ENCODE peak calls at places on chromosomes 6 and 20, in eight cellular contexts. J is GM13977, A is BJ, M is progenitor cell of endocrine pancreas, E is astrocyte of the cerebellum, O is WTC11, H is PC-9, Q is GM10248. Z is an unnamed sample.

GRCh38 chr6:167825759-167826229 is 917 bp upstream of the AFDN start:
- DNase-seq in J (peak), M (peak), E (no peak), A (no peak), Q (no peak), H (peak), O (peak), Z (peak)

GRCh38 chr20:3553663-3554062 is 82.8 kb downstream of the ATRN start:
- DNase-seq in A (no peak), E (no peak), J (no peak), Q (no peak), H (no peak), M (no peak), O (no peak), Z (no peak)

GRCh38 chr6:85460154-85460950 is 10.5 kb downstream of the NT5E start:
- DNase-seq in A (no peak), Q (no peak), J (no peak), O (no peak), E (no peak), M (no peak), H (no peak), Z (no peak)

GRCh38 chr6:19052219-19052618 is 665.1 kb downstream of the RNF144B start:
- DNase-seq in M (no peak), Q (no peak), J (no peak), E (peak), A (no peak), H (no peak), O (no peak), Z (no peak)

GRCh38 chr6:6707143-6707542 is 118.6 kb downstream of the LY86 start:
- DNase-seq in H (no peak), O (no peak), A (no peak), E (no peak), J (no peak), M (no peak), Q (no peak), Z (no peak)

GRCh38 chr20:56592211-56592610 is 36.9 kb upstream of the TFAP2C start:
- DNase-seq in M (no peak), A (no peak), E (no peak), H (peak), O (no peak), Q (no peak), J (no peak), Z (no peak)

GRCh38 chr6:57190140-57190539 is 18.0 kb downstream of the BAG2 start:
- DNase-seq in H (no peak), Q (no peak), A (no peak), J (no peak), E (no peak), O (no peak), M (no peak), Z (no peak)

GRCh38 chr6:116433313-116433712 is 27.9 kb upstream of the CALHM6 start:
- DNase-seq in J (no peak), A (no peak), M (no peak), H (no peak), E (no peak), Q (no peak), O (no peak), Z (no peak)

GRCh38 chr20:330233-331149 is 5.1 kb downstream of the SOX12 start:
- DNase-seq in H (peak), J (peak), Q (peak), M (peak), A (no peak), O (peak), E (no peak), Z (peak)

GRCh38 chr6:19024737-19025136 is 637.6 kb downstream of the RNF144B start:
- DNase-seq in A (no peak), Q (no peak), E (peak), J (no peak), M (no peak), O (peak), H (peak), Z (no peak)

GRCh38 chr6:134908906-134909516 is 40.9 kb downstream of the ALDH8A1 start:
- DNase-seq in M (no peak), Q (no peak), O (no peak), A (peak), H (peak), J (no peak), E (peak), Z (no peak)

GRCh38 chr6:127914240-127914639 is 13.4 kb upstream of the THEMIS start:
- DNase-seq in M (no peak), E (no peak), A (peak), H (no peak), O (no peak), Q (no peak), J (no peak), Z (no peak)

GRCh38 chr6:110067837-110068591 is 89.9 kb downstream of the GPR6 start:
- DNase-seq in Q (no peak), E (peak), J (no peak), H (no peak), A (no peak), O (no peak), M (no peak), Z (no peak)

GRCh38 chr6:155349129-155349528 is 34.8 kb upstream of the TFB1M start:
- DNase-seq in Q (no peak), E (no peak), A (no peak), M (no peak), O (no peak), J (no peak), H (no peak), Z (no peak)

GRCh38 chr6:131949909-131950766 is 1.0 kb downstream of the CCN2 start:
- DNase-seq in J (peak), H (no peak), A (peak), M (peak), E (peak), O (peak), Q (peak), Z (peak)

GRCh38 chr6:118678866-118679265 is 27.5 kb upstream of the CEP85L start:
- DNase-seq in O (no peak), A (no peak), E (peak), H (no peak), J (no peak), M (no peak), Q (no peak), Z (no peak)

GRCh38 chr6:138514860-138515540 is 15.7 kb upstream of the NHSL1 start:
- DNase-seq in O (no peak), E (no peak), A (no peak), H (no peak), M (no peak), Q (no peak), J (no peak), Z (no peak)

GRCh38 chr6:162090734-162091133 is 636.8 kb downstream of the PRKN start:
- DNase-seq in O (no peak), J (no peak), E (peak), Q (no peak), H (no peak), M (no peak), A (no peak), Z (no peak)

GRCh38 chr6:118685823-118686449 is 34.5 kb upstream of the CEP85L start:
- DNase-seq in E (no peak), M (no peak), A (no peak), H (no peak), Q (no peak), O (peak), J (no peak), Z (no peak)

GRCh38 chr20:46207031-46207549 is 89.0 kb downstream of the CD40 start:
- DNase-seq in H (peak), Q (no peak), J (no peak), E (no peak), A (no peak), O (no peak), M (no peak), Z (no peak)

GRCh38 chr20:18676366-18676765 is 88.5 kb downstream of the DTD1 start:
- DNase-seq in Q (no peak), H (no peak), O (no peak), A (no peak), M (no peak), J (no peak), E (no peak), Z (no peak)

GRCh38 chr6:137690721-137691120 is 176.3 kb upstream of the TNFAIP3 start:
- DNase-seq in A (no peak), O (no peak), M (no peak), E (no peak), H (no peak), Q (no peak), J (no peak), Z (no peak)

GRCh38 chr6:5778317-5778857 is 228.3 kb downstream of the NRN1 start:
- DNase-seq in H (no peak), M (no peak), E (no peak), J (peak), O (no peak), A (no peak), Q (peak), Z (peak)

GRCh38 chr20:35015863-35016193 is 60.2 kb downstream of the MYH7B start:
- DNase-seq in E (no peak), Q (no peak), M (no peak), H (no peak), O (no peak), A (no peak), J (no peak), Z (no peak)

GRCh38 chr6:134636221-134636830 is 313.6 kb downstream of the ALDH8A1 start:
- DNase-seq in E (no peak), A (no peak), O (no peak), M (no peak), H (no peak), J (peak), Q (peak), Z (peak)

GRCh38 chr6:38432479-38432878 is 207.2 kb downstream of the BTBD9 start:
- DNase-seq in M (no peak), E (no peak), A (no peak), Q (no peak), H (no peak), J (no peak), O (no peak), Z (no peak)

GRCh38 chr6:3764516-3765333 is 13.2 kb upstream of the PXDC1 start:
- DNase-seq in H (no peak), E (no peak), A (no peak), M (no peak), Q (no peak), J (no peak), O (no peak), Z (no peak)

GRCh38 chr6:17429381-17430061 is 36.1 kb downstream of the CAP2 start:
- DNase-seq in Q (no peak), J (no peak), E (no peak), A (no peak), H (no peak), M (no peak), O (no peak), Z (no peak)

DNA sequence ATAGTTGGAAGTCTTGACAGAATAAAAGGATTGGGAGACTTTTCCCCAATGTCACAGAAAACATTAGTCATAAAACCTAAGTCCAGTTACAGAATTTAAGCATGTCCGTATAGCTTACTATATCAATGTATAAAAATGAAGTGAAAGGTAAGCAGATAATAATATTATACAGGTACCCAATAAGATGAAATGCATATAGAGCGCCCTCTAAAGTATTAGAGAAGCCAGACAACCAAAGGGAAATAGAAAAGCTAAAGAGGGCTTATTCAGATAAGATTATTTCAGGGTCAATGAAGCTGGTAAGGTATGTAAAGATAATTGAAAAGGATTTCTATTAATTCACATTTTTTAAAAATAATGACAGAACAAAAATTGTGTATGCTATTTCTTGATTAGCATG is 947.7 kb upstream of the MAP3K7 start:
- DNase-seq in O (no peak), M (no peak), A (no peak), H (no peak), Q (no peak), E (no peak), J (no peak), Z (no peak)
- TF ChIP-seq CTCF in O (no peak), M (peak), A (no peak), H (no peak), Q (no peak), E (no peak), J (peak), Z (no peak)

DNA sequence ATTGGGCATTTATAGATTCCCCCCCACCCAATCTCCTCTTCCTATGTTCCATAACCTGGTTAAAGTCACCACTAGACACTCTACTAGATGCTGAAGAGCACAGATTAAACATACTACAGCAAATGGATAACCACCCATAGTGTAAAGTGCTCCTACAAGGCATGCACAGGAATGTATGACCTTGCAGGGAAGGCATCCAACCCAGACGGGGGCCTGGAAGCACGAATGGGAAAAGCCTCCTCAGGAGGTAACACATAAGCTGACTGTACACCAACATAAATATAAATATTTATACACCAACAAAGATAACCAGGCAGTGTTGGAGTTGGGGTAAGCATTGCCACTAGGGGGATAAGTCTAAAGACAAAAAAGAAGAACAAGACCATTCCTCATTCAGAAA is 691.7 kb downstream of the GRIK2 start:
- DNase-seq in O (no peak), J (no peak), A (no peak), H (no peak), E (no peak), Q (no peak), M (no peak), Z (no peak)
- TF ChIP-seq CTCF in O (no peak), J (no peak), A (no peak), H (no peak), E (no peak), Q (no peak), M (no peak), Z (no peak)

GRCh38 chr20:44231713-44232468 is 15.2 kb upstream of the GDAP1L1 start:
- DNase-seq in E (no peak), M (no peak), H (no peak), O (peak), A (no peak), Q (no peak), J (no peak), Z (no peak)
- TF ChIP-seq CTCF in E (no peak), M (no peak), H (no peak), O (no peak), A (no peak), Q (no peak), J (no peak), Z (no peak)

GRCh38 chr6:100255701-100256100 is 209.0 kb downstream of the SIM1 start:
- DNase-seq in H (no peak), M (no peak), A (no peak), Q (no peak), J (no peak), E (no peak), O (no peak), Z (no peak)

GRCh38 chr6:100260584-100260983 is 204.1 kb downstream of the SIM1 start:
- DNase-seq in M (no peak), J (no peak), H (no peak), E (no peak), Q (no peak), A (no peak), O (no peak), Z (no peak)

GRCh38 chr6:100261486-100261885 is 203.2 kb downstream of the SIM1 start:
- DNase-seq in Q (no peak), M (no peak), J (no peak), H (no peak), O (no peak), E (no peak), A (no peak), Z (no peak)

GRCh38 chr6:100258752-100259151 is 206.0 kb downstream of the SIM1 start:
- DNase-seq in J (no peak), H (no peak), O (no peak), E (no peak), A (no peak), M (no peak), Q (no peak), Z (no peak)

GRCh38 chr6:100257661-100258395 is 206.9 kb downstream of the SIM1 start:
- DNase-seq in Q (peak), E (peak), M (no peak), O (no peak), A (no peak), J (peak), H (no peak), Z (peak)
- TF ChIP-seq CTCF in Q (no peak), E (no peak), M (no peak), O (no peak), A (peak), J (peak), H (no peak), Z (no peak)

GRCh38 chr6:141988954-141989705 is 143.6 kb upstream of the GJE1 start:
- DNase-seq in H (peak), Q (peak), J (peak), O (peak), A (no peak), M (no peak), E (peak), Z (peak)
- TF ChIP-seq CTCF in H (peak), Q (peak), J (peak), O (peak), A (peak), M (peak), E (peak), Z (peak)

DNA sequence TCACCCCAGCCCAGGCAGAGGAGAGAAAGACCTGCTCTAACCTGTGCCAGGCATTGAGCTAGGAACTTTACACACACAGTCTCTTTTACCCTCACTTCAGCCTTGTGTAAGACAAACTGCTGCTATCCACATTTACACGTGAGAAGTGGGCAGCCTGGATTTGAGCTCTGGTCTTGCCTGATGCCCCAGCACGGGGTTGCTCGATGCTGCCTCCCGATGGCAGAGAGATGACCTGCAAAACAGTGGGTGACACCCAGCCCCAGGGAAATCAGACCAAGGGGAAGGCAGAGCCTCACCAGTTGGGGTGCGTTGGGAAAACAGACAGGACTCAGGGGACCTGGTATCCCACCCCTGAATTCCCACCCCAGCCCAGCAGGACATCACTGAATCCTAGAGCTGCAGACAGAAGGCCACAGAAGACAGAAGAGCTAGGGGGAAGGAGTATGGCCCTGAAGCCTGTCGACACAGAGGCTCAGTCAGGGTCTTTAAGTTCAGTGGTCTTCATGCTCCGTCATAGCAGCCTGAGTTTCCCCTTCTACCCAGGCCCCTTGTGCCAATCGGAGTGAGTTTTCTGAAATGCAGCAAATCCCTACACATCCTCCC is 990 bp downstream of the BPI start:
- DNase-seq in H (peak), O (peak), Q (peak), A (no peak), E (no peak), J (peak), M (no peak), Z (peak)
- TF ChIP-seq CTCF in H (peak), O (peak), Q (peak), A (peak), E (peak), J (peak), M (peak), Z (peak)

Z was measured in GM20000.